ENCODE peak calls at places on chromosomes 7 and 10, in ten cellular contexts. R, Q, N, V, Z, B, F, D, J and G are unnamed samples.
A peak's percentile ranks its signal among the peaks of the same experiment; 100 is the strongest.

GRCh38 chr7:107945332-107945731 is 54.3 kb downstream of the DLD start:
- DNase-seq in R (no peak), Q (no peak), N (no peak), V (no peak), Z (no peak), B (no peak), F (no peak), D (no peak), J (no peak), G (no peak)

GRCh38 chr10:132677096-132677904 is 108.6 kb downstream of the NKX6-2 start:
- DNase-seq in R (no peak), Q (no peak), N (no peak), V (no peak), Z (no peak), B (no peak), F (peak; percentile 9), D (no peak), J (peak; percentile 67), G (no peak)

GRCh38 chr7:108650487-108650886 is 80.8 kb downstream of the DNAJB9 start:
- DNase-seq in R (peak; percentile 73), Q (peak; percentile 40), N (no peak), V (no peak), Z (no peak), B (peak; percentile 93), F (no peak), D (peak; percentile 80), J (no peak), G (peak; percentile 13)

GRCh38 chr10:116741391-116742351 is 695 bp downstream of the HSPA12A start:
- DNase-seq in R (no peak), Q (no peak), N (peak; percentile 46), V (peak; percentile 28), Z (no peak), B (no peak), F (peak; percentile 67), D (peak; percentile 30), J (no peak), G (peak; percentile 29)

GRCh38 chr10:92486637-92487036 is 87.3 kb downstream of the IDE start:
- DNase-seq in R (peak; percentile 12), Q (no peak), N (no peak), V (no peak), Z (no peak), B (no peak), F (no peak), D (peak; percentile 64), J (no peak), G (no peak)

GRCh38 chr10:94192974-94193373 is 169.8 kb downstream of the NOC3L start:
- DNase-seq in R (peak; percentile 52), Q (no peak), N (no peak), V (no peak), Z (no peak), B (no peak), F (no peak), D (no peak), J (no peak), G (no peak)

GRCh38 chr10:61973923-61974322 is 72.4 kb downstream of the ARID5B start:
- DNase-seq in R (no peak), Q (no peak), N (no peak), V (no peak), Z (no peak), B (peak; percentile 10), F (no peak), D (peak; percentile 40), J (no peak), G (no peak)

GRCh38 chr7:118467381-118467780 is 242.9 kb downstream of the ANKRD7 start:
- DNase-seq in R (no peak), Q (no peak), N (no peak), V (no peak), Z (no peak), B (no peak), F (no peak), D (no peak), J (no peak), G (no peak)

GRCh38 chr7:98194186-98194585 is 17.1 kb upstream of the BHLHA15 start:
- DNase-seq in R (no peak), Q (no peak), N (no peak), V (no peak), Z (no peak), B (no peak), F (no peak), D (no peak), J (no peak), G (no peak)

GRCh38 chr7:98194672-98195457 is 16.4 kb upstream of the BHLHA15 start:
- DNase-seq in R (no peak), Q (no peak), N (no peak), V (no peak), Z (no peak), B (no peak), F (no peak), D (no peak), J (no peak), G (peak; percentile 11)

GRCh38 chr7:98199131-98199530 is 12.1 kb upstream of the BHLHA15 start:
- DNase-seq in R (no peak), Q (no peak), N (no peak), V (no peak), Z (no peak), B (peak; percentile 15), F (no peak), D (no peak), J (no peak), G (no peak)

GRCh38 chr7:98193474-98194180 is 17.6 kb upstream of the BHLHA15 start:
- DNase-seq in R (no peak), Q (no peak), N (no peak), V (no peak), Z (no peak), B (no peak), F (no peak), D (no peak), J (no peak), G (no peak)

GRCh38 chr7:98196706-98197605 is 14.3 kb upstream of the BHLHA15 start:
- DNase-seq in R (no peak), Q (no peak), N (no peak), V (no peak), Z (no peak), B (no peak), F (no peak), D (no peak), J (no peak), G (no peak)
- TF ChIP-seq CTCF in R (no peak), Q (no peak), N (no peak), V (no peak), Z (no peak), B (no peak), F (no peak), D (no peak), J (no peak), G (no peak)

GRCh38 chr7:151011097-151011409 is 13.2 kb downstream of the ATG9B start:
- DNase-seq in R (no peak), Q (no peak), N (no peak), V (no peak), Z (no peak), B (no peak), F (no peak), D (no peak), J (no peak), G (no peak)

GRCh38 chr7:151013356-151013727 is 11.0 kb downstream of the ATG9B start:
- DNase-seq in R (no peak), Q (no peak), N (no peak), V (peak; percentile 54), Z (no peak), B (no peak), F (no peak), D (no peak), J (no peak), G (no peak)

GRCh38 chr7:151013728-151014497 is 10.4 kb downstream of the ATG9B start:
- DNase-seq in R (no peak), Q (no peak), N (peak; percentile 84), V (peak; percentile 87), Z (no peak), B (peak; percentile 39), F (no peak), D (peak; percentile 67), J (no peak), G (peak; percentile 71)

GRCh38 chr7:151012031-151012692 is 12.1 kb downstream of the ATG9B start:
- DNase-seq in R (no peak), Q (no peak), N (peak; percentile 73), V (no peak), Z (no peak), B (peak; percentile 39), F (no peak), D (no peak), J (no peak), G (no peak)

GRCh38 chr7:151012921-151013347 is 11.4 kb downstream of the ATG9B start:
- DNase-seq in R (no peak), Q (peak; percentile 54), N (peak; percentile 72), V (no peak), Z (no peak), B (peak; percentile 33), F (no peak), D (peak; percentile 51), J (no peak), G (peak; percentile 28)
- TF ChIP-seq CTCF in R (peak; percentile 62), Q (peak; percentile 52), N (peak; percentile 56), V (peak; percentile 30), Z (peak; percentile 80), B (peak; percentile 49), F (no peak), D (peak; percentile 73), J (peak; percentile 77), G (peak; percentile 67)

GRCh38 chr10:87818505-87819273 is 663 bp upstream of the ATAD1 start:
- DNase-seq in R (peak; percentile 7), Q (peak; percentile 64), N (peak; percentile 51), V (peak; percentile 55), Z (no peak), B (peak; percentile 8), F (no peak), D (peak; percentile 18), J (no peak), G (peak; percentile 16)

GRCh38 chr10:87816842-87817178 is 1.2 kb downstream of the ATAD1 start:
- DNase-seq in R (peak; percentile 5), Q (peak; percentile 12), N (no peak), V (no peak), Z (no peak), B (peak; percentile 5), F (no peak), D (no peak), J (no peak), G (no peak)

GRCh38 chr10:87817291-87817872 is 644 bp downstream of the ATAD1 start:
- DNase-seq in R (peak; percentile 6), Q (peak; percentile 10), N (no peak), V (no peak), Z (no peak), B (peak; percentile 7), F (no peak), D (no peak), J (no peak), G (no peak)

GRCh38 chr10:87819274-87819585 is 1.2 kb upstream of the ATAD1 start:
- DNase-seq in R (no peak), Q (no peak), N (no peak), V (no peak), Z (no peak), B (no peak), F (no peak), D (no peak), J (no peak), G (no peak)

DNA sequence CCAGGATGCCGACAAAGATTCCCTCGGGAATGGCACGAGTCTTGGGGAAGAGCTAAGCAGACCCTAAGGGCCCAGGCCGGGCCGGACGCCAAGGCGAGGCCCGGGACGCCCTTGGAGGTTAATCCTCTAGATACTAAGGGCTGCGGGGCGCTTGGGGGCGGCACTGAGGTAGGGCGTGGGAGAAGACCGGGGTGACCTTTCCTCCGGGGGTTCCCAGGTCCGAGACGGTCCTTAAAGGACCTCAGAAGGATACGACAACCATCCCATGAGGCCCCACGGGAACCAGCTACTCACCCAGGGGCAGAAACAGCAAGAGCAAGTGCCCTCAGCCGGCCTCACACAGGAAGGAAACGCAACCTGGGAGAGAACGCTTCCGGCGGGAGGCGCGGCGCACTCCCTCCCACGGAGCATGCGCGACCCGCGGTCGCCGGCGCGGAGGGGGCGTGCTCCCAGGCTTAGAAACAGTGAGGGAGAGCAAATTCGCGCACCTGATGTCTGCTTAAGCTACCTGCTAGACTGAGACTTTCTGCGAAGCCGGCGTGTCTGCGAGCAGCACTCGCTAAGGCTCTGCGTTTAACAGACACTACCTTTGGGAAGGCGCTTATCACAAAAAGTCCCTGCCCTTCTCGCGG is at the start of gene ATAD1:
- DNase-seq in R (peak; percentile 78), Q (peak; percentile 93), N (peak; percentile 93), V (peak; percentile 79), Z (peak; percentile 57), B (peak; percentile 82), F (peak; percentile 76), D (peak; percentile 87), J (peak; percentile 87), G (peak; percentile 82)
- TF ChIP-seq CTCF in R (peak; percentile 54), Q (no peak), N (peak; percentile 21), V (peak; percentile 28), Z (peak; percentile 36), B (peak; percentile 43), F (peak; percentile 20), D (peak; percentile 29), J (peak; percentile 35), G (peak; percentile 35)

GRCh38 chr10:74738985-74739567 is 87.3 kb upstream of the KAT6B start:
- DNase-seq in R (peak; percentile 22), Q (peak; percentile 17), N (no peak), V (peak; percentile 56), Z (no peak), B (peak; percentile 21), F (no peak), D (peak; percentile 51), J (peak; percentile 20), G (no peak)
- TF ChIP-seq CTCF in R (peak; percentile 48), Q (no peak), N (peak; percentile 20), V (peak; percentile 57), Z (peak; percentile 9), B (peak; percentile 22), F (no peak), D (peak; percentile 42), J (no peak), G (peak; percentile 32)